ENCODE peak calls at places on chromosomes 4 and X, in six cellular contexts. One of them, this sample, is unnamed.

GRCh38 chrX:131477498-131477897 is 66.4 kb upstream of the OR13H1 start:
- DNase-seq in AG10803: no peak
- DNase-seq in coronary artery: no peak
- DNase-seq in NCI-H345: peak
- DNase-seq in NCI-H1048: no peak
- DNase-seq in fibroblast of pulmonary artery: no peak
- DNase-seq in this sample: no peak

GRCh38 chrX:154603438-154604430 is 15.3 kb downstream of the CTAG1B start:
- DNase-seq in AG10803: peak
- DNase-seq in coronary artery: peak
- DNase-seq in NCI-H345: peak
- DNase-seq in NCI-H1048: no peak
- DNase-seq in fibroblast of pulmonary artery: peak
- DNase-seq in this sample: peak

GRCh38 chr4:128468485-128468989 is 180.9 kb upstream of the PGRMC2 start:
- DNase-seq in AG10803: peak
- DNase-seq in coronary artery: peak
- DNase-seq in NCI-H345: no peak
- DNase-seq in NCI-H1048: no peak
- DNase-seq in fibroblast of pulmonary artery: peak
- DNase-seq in this sample: peak

GRCh38 chr4:11011249-11011648 is 326.7 kb upstream of the CLNK start:
- DNase-seq in AG10803: no peak
- DNase-seq in coronary artery: no peak
- DNase-seq in NCI-H345: no peak
- DNase-seq in NCI-H1048: no peak
- DNase-seq in fibroblast of pulmonary artery: no peak
- DNase-seq in this sample: peak

GRCh38 chr4:80077639-80078038 is 4.6 kb upstream of the ANTXR2 start:
- DNase-seq in AG10803: no peak
- DNase-seq in coronary artery: no peak
- DNase-seq in NCI-H345: no peak
- DNase-seq in NCI-H1048: no peak
- DNase-seq in fibroblast of pulmonary artery: peak
- DNase-seq in this sample: peak

GRCh38 chrX:49754238-49754857 is 58.6 kb upstream of the PAGE1 start:
- DNase-seq in AG10803: peak
- DNase-seq in coronary artery: no peak
- DNase-seq in NCI-H345: peak
- DNase-seq in NCI-H1048: no peak
- DNase-seq in fibroblast of pulmonary artery: peak
- DNase-seq in this sample: peak

GRCh38 chr4:108649863-108650211 is 562 bp upstream of the OSTC start:
- DNase-seq in AG10803: no peak
- DNase-seq in coronary artery: no peak
- DNase-seq in NCI-H345: no peak
- DNase-seq in NCI-H1048: no peak
- DNase-seq in fibroblast of pulmonary artery: no peak
- DNase-seq in this sample: no peak

GRCh38 chr4:101790521-101791188 is at the start of gene BANK1:
- DNase-seq in AG10803: peak
- DNase-seq in coronary artery: no peak
- DNase-seq in NCI-H345: peak
- DNase-seq in NCI-H1048: no peak
- DNase-seq in fibroblast of pulmonary artery: peak
- DNase-seq in this sample: peak

GRCh38 chr4:66014146-66014765 is 344.0 kb upstream of the EPHA5 start:
- DNase-seq in AG10803: no peak
- DNase-seq in coronary artery: no peak
- DNase-seq in NCI-H345: no peak
- DNase-seq in NCI-H1048: no peak
- DNase-seq in fibroblast of pulmonary artery: no peak
- DNase-seq in this sample: no peak

GRCh38 chrX:147894332-147894870 is 17.3 kb upstream of the FMR1 start:
- DNase-seq in AG10803: peak
- DNase-seq in coronary artery: no peak
- DNase-seq in NCI-H345: no peak
- DNase-seq in NCI-H1048: no peak
- DNase-seq in fibroblast of pulmonary artery: peak
- DNase-seq in this sample: peak

GRCh38 chrX:39767446-39767845 is 330.3 kb downstream of the BCOR start:
- DNase-seq in AG10803: peak
- DNase-seq in coronary artery: no peak
- DNase-seq in NCI-H345: no peak
- DNase-seq in NCI-H1048: no peak
- DNase-seq in fibroblast of pulmonary artery: no peak
- DNase-seq in this sample: no peak

GRCh38 chr4:165972747-165973146 is 99.7 kb downstream of the TLL1 start:
- DNase-seq in AG10803: no peak
- DNase-seq in coronary artery: no peak
- DNase-seq in NCI-H345: no peak
- DNase-seq in NCI-H1048: no peak
- DNase-seq in fibroblast of pulmonary artery: no peak
- DNase-seq in this sample: peak

GRCh38 chrX:73126240-73126639 is 46.9 kb upstream of the PABPC1L2A start:
- DNase-seq in AG10803: no peak
- DNase-seq in coronary artery: no peak
- DNase-seq in NCI-H345: no peak
- DNase-seq in NCI-H1048: no peak
- DNase-seq in fibroblast of pulmonary artery: no peak
- DNase-seq in this sample: no peak

GRCh38 chr4:73252001-73252400 is 6.6 kb downstream of the ANKRD17 start:
- DNase-seq in AG10803: peak
- DNase-seq in coronary artery: no peak
- DNase-seq in NCI-H345: no peak
- DNase-seq in NCI-H1048: no peak
- DNase-seq in fibroblast of pulmonary artery: no peak
- DNase-seq in this sample: no peak

This sample was measured in bronchial epithelial cell.